ENCODE peak calls at places on chromosomes 12 and 14, in four cellular contexts. Q, V, T and U are unnamed samples.

GRCh38 chr12:102659200-102659911 is 179.0 kb upstream of the IGF1 start:
- DNase-seq in Q (no peak), V (no peak), T (no peak), U (no peak)

GRCh38 chr14:105067140-105067968 is 2.1 kb upstream of the GPR132 start:
- DNase-seq in Q (no peak), V (no peak), T (no peak), U (no peak)

GRCh38 chr12:131251336-131252101 is 297.8 kb downstream of the ADGRD1 start:
- DNase-seq in Q (no peak), V (peak; percentile 30), T (no peak), U (no peak)

GRCh38 chr14:26255213-26255612 is 342.6 kb downstream of the NOVA1 start:
- DNase-seq in Q (no peak), V (no peak), T (no peak), U (no peak)

GRCh38 chr14:53458368-53458814 is 305.3 kb upstream of the DDHD1 start:
- DNase-seq in Q (peak; percentile 42), V (no peak), T (no peak), U (peak; percentile 96)

GRCh38 chr12:111209779-111210178 is 159.1 kb downstream of the PHETA1 start:
- DNase-seq in Q (no peak), V (no peak), T (no peak), U (no peak)

GRCh38 chr14:77593501-77593911 is 22.9 kb downstream of the SPTLC2 start:
- DNase-seq in Q (no peak), V (no peak), T (no peak), U (no peak)

GRCh38 chr14:67137744-67138371 is 51.4 kb upstream of the GARIN2 start:
- DNase-seq in Q (peak; percentile 11), V (peak; percentile 5), T (no peak), U (no peak)

GRCh38 chr12:106369624-106370346 is 12.2 kb downstream of the POLR3B start:
- DNase-seq in Q (no peak), V (no peak), T (no peak), U (no peak)
- TF ChIP-seq PHF8 in Q (no peak), V (no peak), T (no peak), U (no peak)

GRCh38 chr12:106978035-106978800 is 8.7 kb downstream of the MTERF2 start:
- DNase-seq in Q (no peak), V (peak; percentile 83), T (no peak), U (peak; percentile 31)
- TF ChIP-seq PHF8 in Q (no peak), V (no peak), T (no peak), U (no peak)

DNA sequence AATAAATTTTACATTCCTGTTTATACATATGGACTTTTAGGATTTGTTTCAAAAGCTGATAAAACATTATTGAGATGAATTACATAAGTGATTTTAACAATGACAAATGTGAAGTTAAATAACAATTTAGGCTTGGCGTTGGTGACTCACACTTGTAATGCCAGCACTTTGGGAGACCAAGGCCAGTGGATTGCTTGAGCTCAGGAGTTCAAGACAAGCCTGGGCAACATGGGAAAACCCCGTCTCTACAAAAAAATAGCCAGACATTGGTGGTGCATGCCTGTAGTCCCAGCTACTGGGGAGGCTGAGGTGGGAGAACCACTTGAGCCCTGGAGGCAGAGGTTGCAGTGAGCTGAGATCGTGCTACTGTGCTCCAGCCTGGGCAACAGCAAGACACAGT is 7.4 kb downstream of the ACOT2 start:
- DNase-seq in Q (no peak), V (no peak), T (no peak), U (no peak)
- TF ChIP-seq PHF8 in Q (no peak), V (no peak), T (no peak), U (no peak)

DNA sequence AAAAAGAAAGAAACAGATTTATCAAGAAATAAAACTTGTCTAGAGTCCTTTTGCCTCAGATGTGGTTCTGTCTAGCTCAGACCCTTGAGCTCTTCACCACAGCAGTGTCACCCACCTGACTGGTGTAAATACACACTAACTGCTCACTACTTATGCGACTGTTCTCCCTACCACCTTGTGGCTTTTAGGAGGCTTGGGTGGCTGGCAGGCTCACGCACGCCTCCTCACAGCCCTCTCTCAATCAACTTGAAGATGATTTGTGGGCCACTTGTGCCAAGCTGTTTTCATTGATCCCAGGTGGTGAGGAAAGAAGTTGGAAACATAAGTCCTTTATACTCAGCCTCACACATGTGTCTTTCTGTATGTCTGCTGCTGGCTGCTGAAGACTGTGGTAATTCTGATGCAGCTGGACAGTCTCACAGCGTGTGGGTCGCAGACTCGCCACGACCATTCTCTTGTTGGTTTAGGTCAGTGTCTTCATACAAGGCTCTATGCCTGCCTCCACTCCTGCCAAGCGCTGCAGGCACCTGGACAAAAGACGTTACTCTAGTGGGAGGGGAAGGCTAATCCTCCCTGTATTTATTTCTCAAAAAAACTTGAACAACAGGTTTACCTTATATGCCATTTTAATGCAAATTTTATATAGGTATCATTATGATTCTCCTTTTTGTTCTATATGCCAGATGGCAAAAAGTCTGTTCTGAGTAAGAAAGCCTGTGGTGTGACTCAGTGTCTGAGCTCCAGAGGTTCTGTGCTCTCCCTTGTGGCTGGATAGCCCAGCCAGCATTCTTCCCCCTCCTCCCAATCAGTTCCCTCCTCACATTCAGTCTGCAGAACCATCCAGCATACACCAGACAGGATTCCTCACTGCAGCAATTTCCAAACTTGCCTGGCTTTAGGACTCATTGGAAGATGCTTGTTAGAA is 115.5 kb downstream of the DIP2B start:
- DNase-seq in Q (no peak), V (no peak), T (peak; percentile 29), U (no peak)
- TF ChIP-seq PHF8 in Q (no peak), V (no peak), T (no peak), U (no peak)

DNA sequence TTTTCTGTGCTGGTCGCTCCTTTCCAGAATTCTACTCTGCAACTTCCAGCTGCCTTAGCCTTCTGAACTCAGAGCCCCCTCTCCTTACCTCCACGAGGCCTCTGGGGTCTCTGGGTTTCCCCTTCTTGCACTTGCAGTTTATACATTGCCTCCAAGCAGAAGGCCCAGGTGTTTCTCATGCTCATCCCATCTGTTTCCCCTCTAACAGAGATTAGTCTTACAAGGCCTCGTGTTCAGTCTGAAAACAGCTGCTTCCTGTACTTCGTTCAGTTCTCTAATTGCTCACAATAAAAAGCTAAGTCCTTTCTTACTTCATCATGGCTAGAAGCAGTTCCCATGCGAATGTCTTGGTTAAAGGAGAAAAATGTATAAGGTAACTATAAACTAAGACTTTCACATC is 134.4 kb upstream of the FGD4 start:
- DNase-seq in Q (no peak), V (no peak), T (no peak), U (no peak)
- TF ChIP-seq PHF8 in Q (no peak), V (no peak), T (no peak), U (no peak)

DNA sequence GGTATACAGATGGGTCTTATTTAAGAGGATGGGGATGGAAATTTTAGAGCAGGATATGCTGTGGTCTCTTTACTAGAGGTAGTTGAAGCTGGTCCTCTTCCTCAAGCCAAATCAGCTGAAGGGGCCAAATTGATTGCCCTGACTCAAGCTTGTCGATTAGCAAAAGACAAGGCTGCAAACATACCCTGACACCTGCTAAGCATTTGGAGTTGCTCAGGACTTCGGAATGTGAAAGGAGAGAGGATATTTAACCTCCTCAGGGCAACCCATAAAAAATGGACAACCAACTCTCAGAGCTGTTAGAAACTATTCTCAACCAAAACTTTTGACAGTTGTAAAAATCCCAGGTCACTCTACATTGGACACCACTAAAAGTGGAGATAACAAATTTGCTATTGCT is 15.6 kb downstream of the PTGDR start:
- DNase-seq in Q (no peak), V (no peak), T (no peak), U (no peak)
- TF ChIP-seq PHF8 in Q (no peak), V (no peak), T (no peak), U (no peak)

DNA sequence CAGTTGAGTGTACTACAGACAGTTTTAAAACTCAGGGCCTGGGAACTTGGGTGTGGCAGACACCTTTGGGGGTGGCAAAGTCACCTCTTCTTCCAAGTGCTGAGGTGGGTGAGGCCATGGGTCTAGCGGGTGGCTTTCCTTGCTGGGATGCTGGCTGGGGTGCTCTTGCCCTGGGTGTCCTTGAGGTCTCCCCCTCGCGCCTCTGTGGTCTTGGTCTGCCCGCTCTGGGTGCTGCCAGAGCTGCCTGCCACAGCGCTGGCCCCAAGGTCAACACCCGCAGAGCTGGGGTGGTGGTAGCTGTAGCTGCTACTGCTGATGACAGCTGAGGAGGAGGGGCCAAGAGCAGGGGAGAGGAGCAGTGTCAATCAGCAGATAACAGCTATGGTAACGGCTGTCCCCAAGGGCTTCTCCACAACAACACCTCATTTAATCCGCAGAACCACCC is 6.8 kb downstream of the KRT74 start:
- DNase-seq in Q (no peak), V (peak; percentile 36), T (no peak), U (no peak)
- TF ChIP-seq PHF8 in Q (no peak), V (no peak), T (no peak), U (no peak)

GRCh38 chr12:89101440-89101839 is 250.9 kb downstream of the DUSP6 start:
- DNase-seq in Q (no peak), V (peak; percentile 57), T (no peak), U (no peak)

GRCh38 chr12:89103831-89104230 is 248.5 kb downstream of the DUSP6 start:
- DNase-seq in Q (no peak), V (no peak), T (no peak), U (no peak)

DNA sequence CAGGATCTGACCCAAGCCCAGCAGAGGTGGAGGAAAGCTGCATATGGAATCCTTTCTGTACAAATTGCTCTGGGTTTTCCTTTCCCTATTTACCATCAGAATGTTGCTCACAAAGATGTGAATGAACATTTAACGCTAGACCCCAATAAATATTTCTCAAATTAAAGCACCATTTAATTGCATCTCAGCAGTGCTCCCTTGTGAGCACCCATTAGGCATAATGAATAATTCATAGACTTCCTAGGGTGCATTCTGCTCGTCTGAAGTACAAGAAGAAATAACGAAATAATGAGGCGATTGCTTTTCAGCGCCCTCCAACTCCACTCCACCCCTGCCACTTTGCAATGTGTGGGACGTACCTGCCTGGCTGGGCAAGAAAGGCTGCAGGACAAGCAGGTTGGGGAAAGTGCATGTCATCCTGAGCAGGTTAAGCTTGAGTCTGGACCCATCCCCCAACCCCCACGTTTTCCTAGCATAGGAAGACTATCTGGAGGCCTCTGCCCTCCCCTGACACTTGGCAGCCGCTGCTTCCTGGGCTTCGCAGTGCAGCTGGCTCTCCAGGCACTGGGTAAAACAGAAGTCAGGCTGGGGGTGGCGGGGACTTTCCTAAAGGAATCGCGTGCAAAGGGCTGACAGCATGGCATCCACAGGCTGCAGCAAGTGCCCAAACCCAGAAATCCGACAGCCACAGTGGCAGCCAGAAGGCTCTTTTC is 253.8 kb downstream of the DUSP6 start:
- DNase-seq in Q (no peak), V (no peak), T (peak; percentile 53), U (no peak)
- TF ChIP-seq PHF8 in Q (no peak), V (no peak), T (no peak), U (no peak)

DNA sequence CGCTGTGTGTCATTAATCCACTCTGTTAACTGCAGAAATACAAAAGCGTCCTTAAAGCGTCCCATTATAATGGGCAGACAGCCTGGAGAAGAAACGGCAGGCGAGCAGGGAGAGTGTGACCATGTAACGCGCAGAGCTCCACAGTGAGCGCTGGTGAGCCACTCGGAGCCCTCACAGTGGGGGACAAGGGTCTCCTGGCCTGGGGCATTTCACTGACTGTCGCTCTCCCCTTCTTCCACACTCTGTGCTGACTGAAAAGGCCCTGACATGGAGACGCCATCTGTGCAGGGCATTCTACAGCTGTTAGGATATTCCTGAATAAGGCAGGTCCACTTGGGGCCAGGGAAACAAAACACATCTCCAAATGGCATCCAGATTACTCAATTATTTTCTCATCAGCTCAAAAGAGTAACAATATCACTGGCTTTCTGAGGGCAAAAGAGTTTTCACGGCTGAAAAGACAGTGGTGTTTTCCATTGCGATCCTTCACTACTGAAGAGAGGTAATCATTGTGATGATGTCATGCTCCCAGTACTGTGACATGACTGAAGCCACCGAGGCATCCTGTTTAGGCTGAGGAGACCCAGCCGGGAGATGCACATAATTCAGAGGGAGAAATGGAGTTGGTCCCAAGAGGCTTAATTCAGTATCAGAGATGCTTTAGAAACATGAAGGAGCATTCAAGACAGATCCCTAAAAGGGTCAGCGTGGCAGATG is 24.1 kb downstream of the CCDC92 start:
- DNase-seq in Q (no peak), V (no peak), T (no peak), U (no peak)
- TF ChIP-seq PHF8 in Q (no peak), V (no peak), T (no peak), U (no peak)